ENCODE peak calls at places on chromosome 20, in eight cellular contexts. V is psoas muscle, Q is lower lobe of right lung, I is left ventricle myocardium inferior, T is IMR-90, Z is pancreas, Y is ovary, E is A673. O is an unnamed sample. For H3K4me1, the result is how much of the 10 kb centered on the place peaks cover.

GRCh38 chr20:58627212-58628072 is 23.6 kb upstream of the STX16 start:
- DNase-seq in Q (no peak), Y (no peak), E (no peak), V (no peak), I (no peak), Z (no peak), T (no peak), O (no peak)

GRCh38 chr20:35663813-35664543 is 722 bp downstream of the CPNE1 start:
- DNase-seq in Z (no peak), Q (peak), T (peak), V (peak), E (peak), Y (peak), I (no peak), O (peak)

GRCh38 chr20:53643031-53643832 is 49.6 kb upstream of the ZNF217 start:
- DNase-seq in E (no peak), V (no peak), Q (peak), T (peak), Y (no peak), I (no peak), Z (no peak), O (no peak)

GRCh38 chr20:56350842-56351241 is 7.9 kb upstream of the FAM210B start:
- DNase-seq in Z (no peak), E (no peak), V (no peak), Y (no peak), Q (no peak), I (no peak), T (peak), O (no peak)

GRCh38 chr20:11585752-11586352 is 331.8 kb upstream of the BTBD3 start:
- DNase-seq in T (peak), Z (no peak), V (no peak), Q (no peak), I (no peak), E (peak), Y (no peak), O (no peak)

GRCh38 chr20:11140359-11140758 is 466.6 kb upstream of the JAG1 start:
- DNase-seq in Y (no peak), Q (no peak), T (peak), Z (no peak), E (no peak), V (no peak), I (no peak), O (no peak)

GRCh38 chr20:23362392-23363256 is 642 bp downstream of the GZF1 start:
- DNase-seq in T (peak), I (peak), E (peak), Q (peak), V (peak), Y (no peak), Z (peak), O (no peak)

GRCh38 chr20:56788041-56788670 is 159.1 kb downstream of the TFAP2C start:
- DNase-seq in V (no peak), E (no peak), Y (no peak), T (peak), Z (no peak), Q (no peak), I (no peak), O (no peak)

GRCh38 chr20:31640259-31640658 is 2.5 kb downstream of the COX4I2 start:
- DNase-seq in Q (no peak), Y (no peak), I (no peak), Z (no peak), V (no peak), E (no peak), T (no peak), O (no peak)

GRCh38 chr20:31860431-31861345 is 9.6 kb downstream of the DUSP15 start:
- DNase-seq in Q (no peak), V (peak), Y (peak), Z (no peak), E (no peak), T (no peak), I (no peak), O (no peak)

GRCh38 chr20:32582659-32583580 is 2.2 kb downstream of the NOL4L start:
- DNase-seq in V (no peak), Q (no peak), T (no peak), Z (no peak), I (peak), Y (peak), E (no peak), O (no peak)

GRCh38 chr20:20466341-20466879 is 98.5 kb downstream of the INSM1 start:
- DNase-seq in I (no peak), Y (no peak), V (no peak), E (no peak), T (peak), Q (no peak), Z (no peak), O (no peak)

GRCh38 chr20:43969069-43969468 is 54.4 kb downstream of the TOX2 start:
- DNase-seq in E (no peak), Y (no peak), T (no peak), V (no peak), Q (no peak), I (no peak), Z (no peak), O (no peak)

GRCh38 chr20:37442986-37443385 is 78.1 kb upstream of the NNAT start:
- DNase-seq in Y (no peak), Q (no peak), E (no peak), V (no peak), T (no peak), I (no peak), Z (no peak), O (no peak)

GRCh38 chr20:57180385-57180784 is 86.1 kb downstream of the BMP7 start:
- DNase-seq in E (no peak), T (no peak), Y (no peak), V (peak), Q (no peak), Z (no peak), I (no peak), O (no peak)

GRCh38 chr20:60358101-60358500 is 399.9 kb downstream of the CDH26 start:
- DNase-seq in Q (no peak), I (no peak), E (no peak), Y (no peak), V (no peak), T (no peak), Z (no peak), O (no peak)

GRCh38 chr20:25586877-25587276 is 1.5 kb upstream of the NINL start:
- DNase-seq in I (no peak), Z (no peak), T (peak), V (no peak), E (peak), Y (no peak), Q (no peak), O (no peak)

GRCh38 chr20:60139663-60140446 is 181.6 kb downstream of the CDH26 start:
- DNase-seq in V (no peak), E (no peak), Q (no peak), Y (no peak), I (no peak), Z (no peak), T (no peak), O (no peak)

GRCh38 chr20:38870733-38871559 is 55.3 kb upstream of the FAM83D start:
- DNase-seq in Y (no peak), T (peak), Z (no peak), E (no peak), I (no peak), V (no peak), Q (no peak), O (no peak)

GRCh38 chr20:32327087-32327681 is 30.9 kb upstream of the ASXL1 start:
- DNase-seq in Y (no peak), Z (no peak), T (peak), Q (no peak), V (no peak), E (no peak), I (no peak), O (no peak)

DNA sequence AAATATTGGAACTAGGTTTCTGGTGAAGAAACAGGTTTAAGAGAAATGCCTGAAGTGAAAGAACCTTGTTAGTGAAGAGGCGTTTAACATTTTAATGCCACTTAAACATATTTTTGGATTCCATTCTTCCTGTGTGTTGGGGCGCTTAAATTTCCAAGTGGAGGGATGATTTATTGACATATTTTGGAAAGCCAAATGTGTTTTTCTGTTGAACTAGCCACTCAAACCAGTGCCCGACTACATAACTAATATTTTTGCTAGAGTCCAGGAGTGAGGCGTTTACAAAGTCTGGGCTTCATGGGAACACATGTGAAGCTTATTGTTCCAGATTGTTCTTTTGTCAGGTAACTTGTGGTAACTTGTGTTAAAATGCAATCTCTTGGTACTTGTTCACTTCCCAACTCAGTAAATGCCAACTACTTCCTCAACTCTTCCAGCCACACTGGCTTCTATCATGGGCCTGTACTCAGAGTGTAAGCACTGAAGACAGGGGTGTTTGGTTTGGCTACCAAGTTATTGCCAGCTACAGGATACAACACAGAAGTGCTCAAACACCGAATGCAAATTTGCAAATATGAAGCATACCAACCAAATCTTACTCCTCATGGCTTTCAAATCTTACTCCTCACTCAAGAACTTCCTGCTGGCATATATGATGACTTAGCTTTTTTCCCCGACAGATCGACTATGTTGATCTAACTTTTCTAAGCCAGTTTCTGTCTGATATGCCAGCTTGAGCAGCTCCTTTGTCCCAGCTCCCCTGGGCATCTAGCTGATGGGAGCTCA is 2.0 kb upstream of the ZNFX1 start:
- DNase-seq in Y (no peak), E (peak), T (no peak), V (no peak), Z (no peak), Q (no peak), I (no peak), O (no peak)
- H3K4me1 ChIP-seq in Y (under half), E (under half), T (under half), V (half or more), Z (under half), Q (half or more), I (half or more), O (under half)

GRCh38 chr20:327946-328563 is 2.7 kb downstream of the SOX12 start:
- DNase-seq in Z (peak), E (no peak), Y (peak), V (no peak), Q (no peak), T (peak), I (no peak), O (no peak)
- TF ChIP-seq CTCF in Z (no peak), E (no peak), Y (no peak), V (no peak), Q (no peak), T (no peak), I (no peak), O (no peak)

DNA sequence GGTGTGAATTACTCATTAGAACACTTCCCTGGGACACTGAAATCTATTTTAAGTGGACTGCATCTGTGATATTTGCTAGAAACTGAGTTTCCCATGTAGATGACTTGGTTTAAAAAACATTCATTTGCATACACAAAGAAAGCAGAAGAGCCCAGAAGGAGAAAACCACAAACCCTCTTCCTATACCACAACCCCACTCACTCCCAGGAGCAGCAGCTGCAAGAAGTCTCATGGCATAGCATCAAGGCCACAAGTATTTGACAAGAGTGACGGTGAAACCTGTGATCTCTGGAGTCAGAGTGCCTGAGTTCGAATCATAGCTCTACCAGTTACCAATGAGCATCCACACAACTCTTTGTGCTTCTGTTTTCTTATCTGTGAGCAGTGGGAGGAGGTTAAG is 44.7 kb upstream of the SIRPG start:
- DNase-seq in V (no peak), Y (no peak), Q (no peak), T (no peak), Z (no peak), E (no peak), I (no peak), O (no peak)
- H3K4me1 ChIP-seq in V (under half), Y (under half), Q (under half), T (under half), Z (under half), E (under half), I (under half), O (under half)

GRCh38 chr20:46408281-46408731 is 1.9 kb upstream of the ELMO2 start:
- DNase-seq in V (no peak), E (no peak), Q (no peak), Y (no peak), T (no peak), Z (no peak), I (no peak), O (no peak)

GRCh38 chr20:46407671-46407996 is 1.2 kb upstream of the ELMO2 start:
- DNase-seq in E (no peak), I (no peak), Q (no peak), V (no peak), Y (no peak), T (no peak), Z (no peak), O (no peak)

GRCh38 chr20:46406986-46407670 is 713 bp upstream of the ELMO2 start:
- DNase-seq in V (peak), Z (peak), I (peak), T (peak), E (no peak), Q (peak), Y (peak), O (peak)

GRCh38 chr20:46402236-46402886 is 4.1 kb downstream of the ELMO2 start:
- DNase-seq in E (no peak), T (peak), V (no peak), Y (no peak), Q (no peak), Z (no peak), I (no peak), O (no peak)

DNA sequence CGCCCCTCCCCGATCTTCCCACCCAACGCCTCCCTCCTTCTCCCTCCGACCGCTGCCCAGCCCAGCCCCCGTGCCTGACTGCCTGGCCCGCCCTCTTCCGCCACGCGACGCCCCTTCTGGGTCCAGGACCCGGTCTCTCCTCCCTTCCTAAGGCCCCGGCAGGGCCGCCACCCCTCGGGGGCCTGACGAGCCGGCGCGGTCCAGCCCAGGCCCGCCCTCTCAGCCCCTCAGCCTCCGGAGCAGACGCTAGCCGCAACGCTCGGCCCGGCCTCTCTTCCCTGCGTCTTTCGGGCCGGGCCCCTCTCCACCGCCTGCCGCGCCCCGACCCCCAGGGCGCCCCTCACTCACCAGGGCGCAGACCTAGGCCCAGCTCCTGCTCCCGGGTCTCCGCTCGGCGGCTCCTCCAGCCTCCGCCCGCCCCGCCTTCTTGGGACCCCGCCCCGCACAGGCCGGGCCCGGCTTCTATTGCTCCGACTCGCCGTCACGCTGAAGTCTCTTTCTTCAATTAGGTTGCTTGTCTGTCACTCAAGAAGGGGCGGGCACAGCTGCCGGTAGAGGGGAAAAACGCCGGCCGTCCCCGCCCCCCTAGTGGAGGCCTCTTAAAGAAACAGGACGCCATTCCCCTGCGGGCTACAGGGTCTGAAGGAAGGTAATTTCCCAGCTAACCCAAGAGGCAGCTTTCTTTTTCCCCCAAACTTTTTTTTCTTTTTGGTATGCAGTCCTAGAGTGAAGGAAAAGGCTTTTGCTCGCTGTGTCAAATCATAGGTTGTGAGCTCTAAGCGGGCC is at the start of gene ELMO2:
- DNase-seq in Z (peak), E (peak), I (peak), T (peak), V (peak), Y (peak), Q (peak), O (peak)
- TF ChIP-seq CTCF in Z (no peak), E (no peak), I (peak), T (no peak), V (peak), Y (peak), Q (peak), O (peak)

O was measured in breast epithelium.